ENCODE peak calls at places on chromosomes 6 and 20, in nine cellular contexts. M is adrenal gland, E is foreskin fibroblast, Z is bronchial epithelial cell, B is choroid plexus epithelial cell, T is Karpas-422, O is fibroblast of lung, U is pancreas, C is mucosa of descending colon. J is an unnamed sample.

GRCh38 chr6:147741419-147741818 is 232.9 kb downstream of the SAMD5 start:
- DNase-seq in C (no peak), T (no peak), Z (peak; percentile 53), U (no peak), M (no peak), B (no peak), E (peak; percentile 6), O (peak; percentile 90), J (no peak)

GRCh38 chr6:18733921-18734550 is 346.9 kb downstream of the RNF144B start:
- DNase-seq in O (no peak), C (no peak), M (no peak), U (no peak), T (no peak), E (no peak), Z (no peak), B (no peak), J (no peak)

GRCh38 chr6:24972551-24972950 is 36.8 kb upstream of the RIPOR2 start:
- DNase-seq in E (no peak), O (no peak), M (no peak), Z (no peak), C (no peak), T (no peak), B (no peak), U (no peak), J (no peak)

GRCh38 chr20:45044601-45045000 is 56.3 kb downstream of the KCNS1 start:
- DNase-seq in Z (no peak), T (no peak), M (peak; percentile 56), U (no peak), O (no peak), C (no peak), E (no peak), B (no peak), J (no peak)

GRCh38 chr6:41236276-41236675 is 8.1 kb downstream of the TREML4 start:
- DNase-seq in T (no peak), M (no peak), C (no peak), E (no peak), U (no peak), O (no peak), Z (no peak), B (no peak), J (no peak)

GRCh38 chr6:70375166-70375565 is 38.1 kb upstream of the FAM135A start:
- DNase-seq in Z (peak; percentile 87), B (peak; percentile 67), O (peak; percentile 8), U (no peak), E (peak; percentile 20), C (no peak), M (no peak), T (no peak), J (no peak)

GRCh38 chr6:135750081-135750480 is 101.4 kb upstream of the PDE7B start:
- DNase-seq in O (no peak), U (no peak), C (no peak), M (no peak), B (no peak), Z (no peak), E (no peak), T (no peak), J (no peak)

GRCh38 chr6:2029130-2029794 is 216.1 kb downstream of the GMDS start:
- DNase-seq in C (no peak), Z (peak; percentile 85), O (no peak), E (no peak), U (no peak), M (no peak), B (no peak), T (no peak), J (no peak)

GRCh38 chr6:163463180-163463579 is 48.7 kb downstream of the QKI start:
- DNase-seq in Z (no peak), T (no peak), C (no peak), M (no peak), U (no peak), E (no peak), O (no peak), B (no peak), J (no peak)

DNA sequence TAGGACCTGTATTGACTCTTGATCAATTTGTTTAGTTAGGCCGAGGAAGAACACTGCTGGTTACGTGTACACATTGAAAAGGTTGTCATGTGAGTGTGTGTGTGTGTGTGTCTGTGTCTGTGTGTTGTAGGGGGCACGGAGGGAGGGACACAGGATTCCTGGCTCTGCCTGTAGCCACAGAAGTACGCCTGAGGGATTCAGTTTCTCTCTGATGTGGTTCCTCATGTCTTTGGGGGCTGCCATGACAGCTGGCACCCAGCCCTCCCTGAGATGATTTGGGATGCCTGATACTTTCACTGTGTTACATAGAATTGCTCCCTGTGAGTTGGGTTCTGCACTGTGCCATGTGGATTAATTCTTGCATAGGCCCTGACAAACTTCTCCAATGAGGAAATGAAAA is 428.5 kb upstream of the CHD6 start:
- DNase-seq in M (no peak), U (no peak), E (no peak), T (no peak), O (no peak), B (no peak), C (no peak), Z (no peak), J (no peak)
- H3K4me3 ChIP-seq in M (no peak overlapping the region), U (no peak overlapping the region), E (no peak overlapping the region), T (no peak overlapping the region), O (no peak overlapping the region), B (no peak overlapping the region), C (no peak overlapping the region), Z (no peak overlapping the region), J (no peak overlapping the region)

GRCh38 chr6:119347466-119348307 is 1.9 kb downstream of the MAN1A1 start:
- DNase-seq in T (no peak), Z (no peak), E (no peak), M (peak; percentile 73), C (peak; percentile 65), B (no peak), U (peak; percentile 69), O (no peak), J (no peak)

GRCh38 chr6:119348308-119349040 is 1.1 kb downstream of the MAN1A1 start:
- DNase-seq in C (peak; percentile 74), M (peak; percentile 27), O (no peak), Z (no peak), B (peak; percentile 50), E (no peak), T (peak; percentile 49), U (peak; percentile 75), J (peak; percentile 39)

GRCh38 chr6:119346450-119346849 is 3.1 kb downstream of the MAN1A1 start:
- DNase-seq in T (no peak), C (no peak), Z (no peak), U (no peak), B (no peak), E (no peak), O (no peak), M (no peak), J (no peak)

GRCh38 chr6:119345114-119345513 is 4.4 kb downstream of the MAN1A1 start:
- DNase-seq in U (no peak), T (no peak), B (no peak), C (no peak), M (no peak), Z (no peak), O (no peak), E (no peak), J (no peak)

DNA sequence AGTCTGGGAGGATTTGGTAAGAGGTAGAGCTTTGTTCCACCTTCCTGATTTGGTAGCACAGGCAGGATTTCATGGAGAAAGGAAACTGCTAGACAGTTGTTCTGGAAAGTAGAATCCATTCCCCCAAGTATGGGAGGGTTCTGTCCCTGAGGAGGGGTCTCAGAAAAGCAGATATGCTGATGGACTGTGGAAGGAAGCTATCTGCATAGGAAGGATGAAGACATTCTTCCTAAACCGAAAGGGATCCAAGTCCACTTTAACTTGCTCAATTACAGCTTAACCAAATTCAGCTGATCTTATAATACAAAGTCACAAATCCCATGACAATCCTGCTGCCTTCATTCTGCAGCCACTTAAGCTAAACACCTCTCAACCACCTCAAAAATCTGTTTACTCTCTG is 2.6 kb downstream of the MAN1A1 start:
- DNase-seq in Z (no peak), O (no peak), U (no peak), T (no peak), M (no peak), E (no peak), B (no peak), C (no peak), J (no peak)
- H3K4me3 ChIP-seq in Z (no peak overlapping the region), O (peak overlapping the region; percentile 78), U (peak overlapping the region; percentile 95), T (no peak overlapping the region), M (peak overlapping the region; percentile 94), E (peak overlapping the region; percentile 94), B (peak overlapping the region; percentile 18), C (no peak overlapping the region), J (peak overlapping the region; percentile 76)

GRCh38 chr20:1163105-1163504 is 21.7 kb downstream of the TMEM74B start:
- DNase-seq in Z (no peak), T (no peak), C (no peak), B (no peak), O (no peak), E (no peak), M (no peak), U (no peak), J (no peak)
- H3K4me3 ChIP-seq in Z (no peak overlapping the region), T (no peak overlapping the region), C (no peak overlapping the region), B (no peak overlapping the region), O (no peak overlapping the region), E (no peak overlapping the region), M (no peak overlapping the region), U (no peak overlapping the region), J (no peak overlapping the region)

GRCh38 chr6:28537065-28537464 is 11.4 kb downstream of the GPX5 start:
- DNase-seq in T (no peak), U (no peak), E (no peak), B (peak; percentile 15), C (no peak), M (no peak), Z (no peak), O (peak; percentile 12), J (peak; percentile 42)
- H3K4me3 ChIP-seq in T (no peak overlapping the region), U (no peak overlapping the region), E (no peak overlapping the region), B (peak overlapping the region; percentile 39), C (no peak overlapping the region), M (no peak overlapping the region), Z (peak overlapping the region; percentile 5), O (peak overlapping the region; percentile 65), J (peak overlapping the region; percentile 5)

DNA sequence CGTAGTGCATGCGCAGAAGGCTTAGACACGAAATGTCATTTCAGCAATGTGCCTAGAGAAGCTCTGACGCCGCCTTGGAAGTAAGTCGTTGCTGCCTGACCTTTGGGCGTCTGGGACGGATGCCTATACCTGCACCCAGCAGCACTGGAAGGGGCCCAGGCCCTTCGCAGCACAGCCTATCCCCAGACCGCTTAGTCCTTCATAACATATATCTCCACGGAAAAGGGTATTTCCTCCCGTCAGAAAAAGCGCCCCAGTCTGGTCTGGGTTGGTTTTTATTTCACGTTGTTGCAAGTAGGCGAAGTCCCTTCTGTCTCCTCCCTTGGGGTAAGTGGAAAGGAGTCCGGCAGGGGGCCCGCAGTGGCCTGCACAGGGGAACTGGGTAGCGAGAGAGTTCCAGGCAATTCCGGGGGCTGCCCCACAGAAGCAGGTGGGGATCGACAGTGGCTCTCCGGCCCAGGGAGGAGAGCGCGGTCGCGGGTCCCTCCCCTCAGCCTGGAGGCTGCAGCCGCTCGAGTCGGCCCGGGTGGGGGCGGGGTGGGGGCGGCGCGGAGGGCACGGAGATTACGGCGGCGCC is 558 bp upstream of the EYA4 start:
- DNase-seq in Z (peak; percentile 53), C (no peak), E (no peak), T (no peak), B (peak; percentile 30), U (no peak), O (peak; percentile 83), M (no peak), J (peak; percentile 46)
- H3K4me3 ChIP-seq in Z (peak overlapping the region; percentile 72), C (no peak overlapping the region), E (peak overlapping the region; percentile 15), T (no peak overlapping the region), B (peak overlapping the region; percentile 54), U (no peak overlapping the region), O (peak overlapping the region; percentile 85), M (peak overlapping the region; percentile 2), J (peak overlapping the region; percentile 43)

J was measured in cardiac muscle cell.